ENCODE peak calls at places on chromosome 19, in four cellular contexts. One of them, this sample, is unnamed.

GRCh38 chr19:32924200-32924599 is 47.6 kb downstream of the CEP89 start:
- DNase-seq in amniotic stem cell: no peak
- DNase-seq in activated CD8-positive, alpha-beta T cell treated with anti-CD3 and anti-CD28 coated beads for 36 hours: no peak
- DNase-seq in NCI-H1092 treated with DMSO at 0.1 percent for 48 hours: no peak
- DNase-seq in this sample: no peak

GRCh38 chr19:49398001-49398615 is 10.1 kb downstream of the KASH5 start:
- DNase-seq in amniotic stem cell: no peak
- DNase-seq in activated CD8-positive, alpha-beta T cell treated with anti-CD3 and anti-CD28 coated beads for 36 hours: no peak
- DNase-seq in NCI-H1092 treated with DMSO at 0.1 percent for 48 hours: no peak
- DNase-seq in this sample: no peak

GRCh38 chr19:8505680-8506401 is 3.4 kb upstream of the PRAM1 start:
- DNase-seq in amniotic stem cell: peak; percentile 33
- DNase-seq in activated CD8-positive, alpha-beta T cell treated with anti-CD3 and anti-CD28 coated beads for 36 hours: peak; percentile 75
- DNase-seq in NCI-H1092 treated with DMSO at 0.1 percent for 48 hours: peak; percentile 82
- DNase-seq in this sample: peak; percentile 73

GRCh38 chr19:14059093-14059480 is 2.8 kb downstream of the PALM3 start:
- DNase-seq in amniotic stem cell: no peak
- DNase-seq in activated CD8-positive, alpha-beta T cell treated with anti-CD3 and anti-CD28 coated beads for 36 hours: peak; percentile 77
- DNase-seq in NCI-H1092 treated with DMSO at 0.1 percent for 48 hours: no peak
- DNase-seq in this sample: peak; percentile 16

GRCh38 chr19:4548238-4548584 is 8.4 kb upstream of the LRG1 start:
- DNase-seq in amniotic stem cell: no peak
- DNase-seq in activated CD8-positive, alpha-beta T cell treated with anti-CD3 and anti-CD28 coated beads for 36 hours: no peak
- DNase-seq in NCI-H1092 treated with DMSO at 0.1 percent for 48 hours: no peak
- DNase-seq in this sample: no peak

GRCh38 chr19:49223472-49223871 is 65.9 kb downstream of the TRPM4 start:
- DNase-seq in amniotic stem cell: no peak
- DNase-seq in activated CD8-positive, alpha-beta T cell treated with anti-CD3 and anti-CD28 coated beads for 36 hours: no peak
- DNase-seq in NCI-H1092 treated with DMSO at 0.1 percent for 48 hours: no peak
- DNase-seq in this sample: no peak

GRCh38 chr19:41426952-41427646 is at the start of gene B3GNT8:
- DNase-seq in amniotic stem cell: no peak
- DNase-seq in activated CD8-positive, alpha-beta T cell treated with anti-CD3 and anti-CD28 coated beads for 36 hours: peak; percentile 73
- DNase-seq in NCI-H1092 treated with DMSO at 0.1 percent for 48 hours: no peak
- DNase-seq in this sample: peak; percentile 13

GRCh38 chr19:16320987-16321386 is 3.6 kb upstream of the KLF2 start:
- DNase-seq in amniotic stem cell: no peak
- DNase-seq in activated CD8-positive, alpha-beta T cell treated with anti-CD3 and anti-CD28 coated beads for 36 hours: no peak
- DNase-seq in NCI-H1092 treated with DMSO at 0.1 percent for 48 hours: no peak
- DNase-seq in this sample: no peak

GRCh38 chr19:2552859-2553258 is 76.9 kb downstream of the GADD45B start:
- DNase-seq in amniotic stem cell: no peak
- DNase-seq in activated CD8-positive, alpha-beta T cell treated with anti-CD3 and anti-CD28 coated beads for 36 hours: peak; percentile 76
- DNase-seq in NCI-H1092 treated with DMSO at 0.1 percent for 48 hours: no peak
- DNase-seq in this sample: no peak

GRCh38 chr19:5828661-5829566 is 10.6 kb downstream of the FUT6 start:
- DNase-seq in amniotic stem cell: no peak
- DNase-seq in activated CD8-positive, alpha-beta T cell treated with anti-CD3 and anti-CD28 coated beads for 36 hours: peak; percentile 68
- DNase-seq in NCI-H1092 treated with DMSO at 0.1 percent for 48 hours: peak; percentile 88
- DNase-seq in this sample: peak; percentile 73

GRCh38 chr19:2129486-2129885 is 21.9 kb downstream of the AP3D1 start:
- DNase-seq in amniotic stem cell: no peak
- DNase-seq in activated CD8-positive, alpha-beta T cell treated with anti-CD3 and anti-CD28 coated beads for 36 hours: no peak
- DNase-seq in NCI-H1092 treated with DMSO at 0.1 percent for 48 hours: no peak
- DNase-seq in this sample: no peak

GRCh38 chr19:29121684-29122083 is 91.3 kb downstream of the UQCRFS1 start:
- DNase-seq in amniotic stem cell: no peak
- DNase-seq in activated CD8-positive, alpha-beta T cell treated with anti-CD3 and anti-CD28 coated beads for 36 hours: peak; percentile 14
- DNase-seq in NCI-H1092 treated with DMSO at 0.1 percent for 48 hours: no peak
- DNase-seq in this sample: no peak

GRCh38 chr19:45638930-45639729 is at the start of gene EML2:
- DNase-seq in amniotic stem cell: no peak
- DNase-seq in activated CD8-positive, alpha-beta T cell treated with anti-CD3 and anti-CD28 coated beads for 36 hours: peak; percentile 60
- DNase-seq in NCI-H1092 treated with DMSO at 0.1 percent for 48 hours: peak; percentile 13
- DNase-seq in this sample: peak; percentile 55

GRCh38 chr19:11453468-11454341 is 18.3 kb downstream of the PRKCSH start:
- DNase-seq in amniotic stem cell: no peak
- DNase-seq in activated CD8-positive, alpha-beta T cell treated with anti-CD3 and anti-CD28 coated beads for 36 hours: peak; percentile 35
- DNase-seq in NCI-H1092 treated with DMSO at 0.1 percent for 48 hours: no peak
- DNase-seq in this sample: no peak

GRCh38 chr19:45791744-45792481 is 732 bp downstream of the DMWD start:
- DNase-seq in amniotic stem cell: no peak
- DNase-seq in activated CD8-positive, alpha-beta T cell treated with anti-CD3 and anti-CD28 coated beads for 36 hours: peak; percentile 47
- DNase-seq in NCI-H1092 treated with DMSO at 0.1 percent for 48 hours: no peak
- DNase-seq in this sample: peak; percentile 46

GRCh38 chr19:13281567-13282291 is 131.5 kb downstream of the IER2 start:
- DNase-seq in amniotic stem cell: no peak
- DNase-seq in activated CD8-positive, alpha-beta T cell treated with anti-CD3 and anti-CD28 coated beads for 36 hours: peak; percentile 10
- DNase-seq in NCI-H1092 treated with DMSO at 0.1 percent for 48 hours: no peak
- DNase-seq in this sample: no peak

GRCh38 chr19:48926909-48927308 is 6.6 kb upstream of the DHDH start:
- DNase-seq in amniotic stem cell: peak; percentile 77
- DNase-seq in activated CD8-positive, alpha-beta T cell treated with anti-CD3 and anti-CD28 coated beads for 36 hours: peak; percentile 35
- DNase-seq in NCI-H1092 treated with DMSO at 0.1 percent for 48 hours: no peak
- DNase-seq in this sample: no peak

GRCh38 chr19:38900816-38901215 is 1.0 kb downstream of the NFKBIB start:
- DNase-seq in amniotic stem cell: no peak
- DNase-seq in activated CD8-positive, alpha-beta T cell treated with anti-CD3 and anti-CD28 coated beads for 36 hours: no peak
- DNase-seq in NCI-H1092 treated with DMSO at 0.1 percent for 48 hours: no peak
- DNase-seq in this sample: no peak

GRCh38 chr19:48915757-48916156 is 15.6 kb downstream of the NUCB1 start:
- DNase-seq in amniotic stem cell: no peak
- DNase-seq in activated CD8-positive, alpha-beta T cell treated with anti-CD3 and anti-CD28 coated beads for 36 hours: no peak
- DNase-seq in NCI-H1092 treated with DMSO at 0.1 percent for 48 hours: no peak
- DNase-seq in this sample: no peak

GRCh38 chr19:46782355-46783019 is 5.9 kb downstream of the SLC1A5 start:
- DNase-seq in amniotic stem cell: no peak
- DNase-seq in activated CD8-positive, alpha-beta T cell treated with anti-CD3 and anti-CD28 coated beads for 36 hours: no peak
- DNase-seq in NCI-H1092 treated with DMSO at 0.1 percent for 48 hours: no peak
- DNase-seq in this sample: no peak

GRCh38 chr19:28424041-28424440 is 788.9 kb downstream of the UQCRFS1 start:
- DNase-seq in amniotic stem cell: no peak
- DNase-seq in activated CD8-positive, alpha-beta T cell treated with anti-CD3 and anti-CD28 coated beads for 36 hours: no peak
- DNase-seq in NCI-H1092 treated with DMSO at 0.1 percent for 48 hours: no peak
- DNase-seq in this sample: no peak

GRCh38 chr19:46211201-46211881 is 18.2 kb upstream of the IGFL1 start:
- DNase-seq in amniotic stem cell: no peak
- DNase-seq in activated CD8-positive, alpha-beta T cell treated with anti-CD3 and anti-CD28 coated beads for 36 hours: no peak
- DNase-seq in NCI-H1092 treated with DMSO at 0.1 percent for 48 hours: no peak
- DNase-seq in this sample: no peak

GRCh38 chr19:47479701-47480503 is 4.1 kb downstream of the KPTN start:
- DNase-seq in amniotic stem cell: no peak
- DNase-seq in activated CD8-positive, alpha-beta T cell treated with anti-CD3 and anti-CD28 coated beads for 36 hours: no peak
- DNase-seq in NCI-H1092 treated with DMSO at 0.1 percent for 48 hours: no peak
- DNase-seq in this sample: peak; percentile 56

GRCh38 chr19:7242601-7243258 is 51.5 kb downstream of the INSR start:
- DNase-seq in amniotic stem cell: peak; percentile 3
- DNase-seq in activated CD8-positive, alpha-beta T cell treated with anti-CD3 and anti-CD28 coated beads for 36 hours: no peak
- DNase-seq in NCI-H1092 treated with DMSO at 0.1 percent for 48 hours: no peak
- DNase-seq in this sample: no peak

GRCh38 chr19:42281175-42282035 is 12.4 kb downstream of the CIC start:
- DNase-seq in amniotic stem cell: no peak
- DNase-seq in activated CD8-positive, alpha-beta T cell treated with anti-CD3 and anti-CD28 coated beads for 36 hours: peak; percentile 55
- DNase-seq in NCI-H1092 treated with DMSO at 0.1 percent for 48 hours: peak; percentile 60
- DNase-seq in this sample: peak; percentile 82

GRCh38 chr19:50051964-50052363 is 26.2 kb downstream of the ZNF473 start:
- DNase-seq in amniotic stem cell: no peak
- DNase-seq in activated CD8-positive, alpha-beta T cell treated with anti-CD3 and anti-CD28 coated beads for 36 hours: no peak
- DNase-seq in NCI-H1092 treated with DMSO at 0.1 percent for 48 hours: no peak
- DNase-seq in this sample: no peak

GRCh38 chr19:15423130-15423529 is 4.3 kb upstream of the AKAP8L start:
- DNase-seq in amniotic stem cell: no peak
- DNase-seq in activated CD8-positive, alpha-beta T cell treated with anti-CD3 and anti-CD28 coated beads for 36 hours: no peak
- DNase-seq in NCI-H1092 treated with DMSO at 0.1 percent for 48 hours: no peak
- DNase-seq in this sample: no peak

GRCh38 chr19:35793381-35794165 is 18.2 kb downstream of the ARHGAP33 start:
- DNase-seq in amniotic stem cell: no peak
- DNase-seq in activated CD8-positive, alpha-beta T cell treated with anti-CD3 and anti-CD28 coated beads for 36 hours: no peak
- DNase-seq in NCI-H1092 treated with DMSO at 0.1 percent for 48 hours: no peak
- DNase-seq in this sample: no peak

GRCh38 chr19:49343127-49343526 is 7.9 kb downstream of the CD37 start:
- DNase-seq in amniotic stem cell: no peak
- DNase-seq in activated CD8-positive, alpha-beta T cell treated with anti-CD3 and anti-CD28 coated beads for 36 hours: no peak
- DNase-seq in NCI-H1092 treated with DMSO at 0.1 percent for 48 hours: no peak
- DNase-seq in this sample: no peak

GRCh38 chr19:11268783-11269267 is 6.5 kb upstream of the DOCK6 start:
- DNase-seq in amniotic stem cell: no peak
- DNase-seq in activated CD8-positive, alpha-beta T cell treated with anti-CD3 and anti-CD28 coated beads for 36 hours: no peak
- DNase-seq in NCI-H1092 treated with DMSO at 0.1 percent for 48 hours: no peak
- DNase-seq in this sample: peak; percentile 83

GRCh38 chr19:41362143-41362847 is 1.7 kb downstream of the B9D2 start:
- DNase-seq in amniotic stem cell: no peak
- DNase-seq in activated CD8-positive, alpha-beta T cell treated with anti-CD3 and anti-CD28 coated beads for 36 hours: no peak
- DNase-seq in NCI-H1092 treated with DMSO at 0.1 percent for 48 hours: no peak
- DNase-seq in this sample: no peak

GRCh38 chr19:16420781-16421386 is 50.9 kb downstream of the EPS15L1 start:
- DNase-seq in amniotic stem cell: no peak
- DNase-seq in activated CD8-positive, alpha-beta T cell treated with anti-CD3 and anti-CD28 coated beads for 36 hours: no peak
- DNase-seq in NCI-H1092 treated with DMSO at 0.1 percent for 48 hours: no peak
- DNase-seq in this sample: no peak

GRCh38 chr19:55549500-55550320 is 4.4 kb upstream of the SBK3 start:
- DNase-seq in amniotic stem cell: peak; percentile 88
- DNase-seq in activated CD8-positive, alpha-beta T cell treated with anti-CD3 and anti-CD28 coated beads for 36 hours: no peak
- DNase-seq in NCI-H1092 treated with DMSO at 0.1 percent for 48 hours: peak; percentile 57
- DNase-seq in this sample: peak; percentile 86

GRCh38 chr19:16888629-16889371 is at the start of gene F2RL3:
- DNase-seq in amniotic stem cell: no peak
- DNase-seq in activated CD8-positive, alpha-beta T cell treated with anti-CD3 and anti-CD28 coated beads for 36 hours: peak; percentile 28
- DNase-seq in NCI-H1092 treated with DMSO at 0.1 percent for 48 hours: no peak
- DNase-seq in this sample: no peak